ENCODE peak calls at places on chromosomes 3 and 15, in four cellular contexts. X is ovary, G is stomach, N is A549. D is an unnamed sample.
A peak's percentile ranks its signal among the peaks of the same experiment; 100 is the strongest.

GRCh38 chr3:68973635-68974034 is 39.8 kb downstream of the EOGT start:
- DNase-seq in X (no peak), G (no peak), N (no peak), D (no peak)

GRCh38 chr3:11808231-11808630 is 38.5 kb downstream of the TAMM41 start:
- DNase-seq in X (no peak), G (no peak), N (no peak), D (no peak)

GRCh38 chr3:46454606-46455005 is 10.1 kb downstream of the LTF start:
- DNase-seq in X (no peak), G (no peak), N (no peak), D (no peak)

GRCh38 chr3:51942603-51943450 is 664 bp downstream of the PARP3 start:
- DNase-seq in N (peak; percentile 60), G (peak; percentile 67), X (no peak), D (peak; percentile 79)

GRCh38 chr3:53790470-53790869 is 55.7 kb downstream of the CHDH start:
- DNase-seq in G (no peak), X (no peak), N (no peak), D (no peak)

GRCh38 chr3:44648564-44649229 is at the start of gene ZNF35:
- DNase-seq in G (peak; percentile 75), N (peak; percentile 92), X (peak; percentile 76), D (peak; percentile 81)

GRCh38 chr15:88440021-88440420 is 27.2 kb downstream of the MRPL46 start:
- DNase-seq in N (peak; percentile 42), X (no peak), G (no peak), D (no peak)

GRCh38 chr15:59917504-59918157 is 86.5 kb upstream of the FOXB1 start:
- DNase-seq in X (no peak), G (peak; percentile 72), N (peak; percentile 61), D (no peak)

GRCh38 chr15:77171568-77171967 is 100.7 kb upstream of the TSPAN3 start:
- DNase-seq in N (no peak), G (no peak), X (no peak), D (no peak)

GRCh38 chr3:99765042-99765942 is 52.4 kb upstream of the CMSS1 start:
- DNase-seq in N (no peak), G (no peak), X (no peak), D (no peak)

GRCh38 chr3:188296761-188297689 is 143.1 kb downstream of the LPP start:
- DNase-seq in N (peak; percentile 73), G (no peak), X (no peak), D (no peak)

GRCh38 chr15:72006382-72006781 is 111.6 kb downstream of the MYO9A start:
- DNase-seq in X (no peak), N (no peak), G (no peak), D (no peak)

GRCh38 chr3:1326546-1326945 is 233.7 kb downstream of the CNTN6 start:
- DNase-seq in G (no peak), N (no peak), X (no peak), D (no peak)

GRCh38 chr3:168049366-168049974 is 46.3 kb downstream of the GOLIM4 start:
- DNase-seq in X (no peak), N (no peak), G (no peak), D (no peak)

GRCh38 chr15:43518073-43518761 is 809 bp downstream of the MAP1A start:
- DNase-seq in N (no peak), G (no peak), X (peak; percentile 52), D (no peak)

GRCh38 chr3:107458871-107459270 is 63.9 kb upstream of the BBX start:
- DNase-seq in N (peak; percentile 4), G (no peak), X (no peak), D (no peak)

GRCh38 chr15:50828610-50829206 is 63.2 kb upstream of the SPPL2A start:
- DNase-seq in X (no peak), G (no peak), N (peak; percentile 76), D (no peak)

GRCh38 chr3:111582114-111582461 is 13.1 kb downstream of the ZBED2 start:
- DNase-seq in G (no peak), X (no peak), N (peak; percentile 82), D (no peak)

GRCh38 chr3:65535260-65535659 is 503.5 kb downstream of the MAGI1 start:
- DNase-seq in G (no peak), X (no peak), N (no peak), D (no peak)

GRCh38 chr3:148847351-148847750 is 17.7 kb upstream of the CPA3 start:
- DNase-seq in X (no peak), G (no peak), N (no peak), D (no peak)

GRCh38 chr15:74176262-74177208 is 3.0 kb downstream of the ISLR start:
- DNase-seq in N (no peak), G (no peak), X (no peak), D (peak; percentile 50)

GRCh38 chr3:129888739-129889138 is 4.8 kb downstream of the TMCC1 start:
- DNase-seq in G (no peak), N (peak; percentile 48), X (peak; percentile 34), D (no peak)

GRCh38 chr3:31979006-31979697 is 1.9 kb downstream of the OSBPL10 start:
- DNase-seq in N (no peak), G (no peak), X (no peak), D (no peak)

GRCh38 chr15:66590435-66590834 is 24.6 kb upstream of the LCTL start:
- DNase-seq in X (no peak), G (no peak), N (no peak), D (no peak)

GRCh38 chr15:84826369-84826823 is 9.2 kb downstream of the ALPK3 start:
- DNase-seq in X (peak; percentile 57), G (peak; percentile 76), N (peak; percentile 74), D (no peak)

GRCh38 chr3:27590437-27591320 is 106.5 kb upstream of the SLC4A7 start:
- DNase-seq in G (no peak), X (no peak), N (peak; percentile 6), D (no peak)
- TF ChIP-seq EP300 in G (no peak), X (no peak), N (no peak), D (no peak)

GRCh38 chr3:182738583-182739514 is 54.5 kb upstream of the ATP11B start:
- DNase-seq in X (no peak), G (peak; percentile 81), N (no peak), D (no peak)
- TF ChIP-seq POLR2A in X (no peak), G (no peak), N (no peak), D (no peak)

GRCh38 chr15:92845109-92845508 is 55.0 kb upstream of the CHD2 start:
- DNase-seq in X (no peak), N (peak; percentile 72), G (no peak), D (no peak)

GRCh38 chr15:92848464-92848851 is 51.7 kb upstream of the CHD2 start:
- DNase-seq in N (no peak), G (no peak), X (no peak), D (no peak)

GRCh38 chr15:92847841-92848240 is 52.3 kb upstream of the CHD2 start:
- DNase-seq in X (no peak), N (no peak), G (no peak), D (no peak)

GRCh38 chr15:92846716-92847115 is 53.4 kb upstream of the CHD2 start:
- DNase-seq in N (no peak), G (no peak), X (no peak), D (no peak)

DNA sequence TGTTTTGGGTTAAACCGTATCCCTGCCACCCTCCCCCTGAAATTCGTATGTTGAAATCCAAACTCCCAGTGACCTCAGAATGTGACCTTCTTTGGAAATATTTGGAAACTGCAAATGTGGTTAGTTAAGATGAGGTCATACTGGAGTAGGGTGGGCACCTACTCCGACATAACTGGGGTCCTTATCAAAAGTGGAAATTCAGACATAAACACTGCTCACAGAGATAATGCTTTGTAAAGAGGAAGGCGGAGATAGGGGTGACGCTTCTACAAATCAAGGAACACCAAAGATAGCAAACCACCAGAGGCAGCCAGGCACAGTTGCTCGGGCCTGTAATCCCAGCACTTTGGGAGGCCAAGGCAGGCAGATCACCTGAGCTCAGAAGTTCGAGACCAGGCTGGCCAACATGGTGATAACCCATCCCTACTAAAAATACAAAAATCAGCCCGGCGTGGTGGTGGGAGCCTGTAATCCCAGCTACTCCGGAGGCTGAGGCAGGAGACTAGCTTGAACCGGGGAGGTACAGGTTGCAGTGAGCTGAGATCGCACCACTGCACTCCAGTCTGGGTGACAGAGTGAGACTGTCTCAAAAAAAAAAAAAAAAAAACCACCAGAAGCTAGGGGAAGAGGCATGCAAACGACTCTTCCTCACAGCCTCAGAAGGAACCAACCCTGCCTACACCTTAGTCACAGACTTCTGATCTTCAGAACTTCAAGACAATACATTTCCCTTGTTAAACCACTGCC is 51.1 kb upstream of the CHD2 start:
- DNase-seq in X (no peak), N (no peak), G (no peak), D (no peak)
- TF ChIP-seq EP300 in X (no peak), N (no peak), G (no peak), D (no peak)

GRCh38 chr3:113838631-113839209 is at the start of gene GRAMD1C:
- DNase-seq in X (peak; percentile 88), N (peak; percentile 89), G (peak; percentile 91), D (peak; percentile 88)
- TF ChIP-seq POLR2A in X (no peak), N (peak; percentile 23), G (no peak), D (no peak)

GRCh38 chr3:156459434-156459833 is 95.5 kb downstream of the SSR3 start:
- DNase-seq in N (no peak), G (no peak), X (no peak), D (no peak)
- TF ChIP-seq EP300 in N (no peak), G (no peak), X (no peak), D (no peak)